ENCODE peak calls at places on chromosomes 11 and 22, in ten cellular contexts. One of them, this sample, is unnamed.
A peak's percentile ranks its signal among the peaks of the same experiment; 100 is the strongest.

GRCh38 chr11:95230054-95231034 is 658 bp downstream of the SESN3 start:
- DNase-seq in stomach: no peak
- DNase-seq in A549: peak; percentile 7
- DNase-seq in K562: peak; percentile 22
- DNase-seq in Peyer's patch: no peak
- DNase-seq in body of pancreas: no peak
- DNase-seq in prostate gland: peak; percentile 14
- DNase-seq in lower leg skin: peak; percentile 85
- DNase-seq in right lobe of liver: peak; percentile 24
- DNase-seq in heart left ventricle: peak; percentile 28
- DNase-seq in this sample: peak; percentile 56

GRCh38 chr11:76094729-76095128 is 111.6 kb downstream of the WNT11 start:
- DNase-seq in A549: no peak
- DNase-seq in right lobe of liver: no peak
- DNase-seq in stomach: no peak
- DNase-seq in lower leg skin: no peak
- DNase-seq in Peyer's patch: no peak
- DNase-seq in prostate gland: no peak
- DNase-seq in K562: no peak
- DNase-seq in body of pancreas: no peak
- DNase-seq in heart left ventricle: no peak
- DNase-seq in this sample: no peak

GRCh38 chr11:34315006-34315793 is 42.6 kb downstream of the ABTB2 start:
- DNase-seq in body of pancreas: no peak
- DNase-seq in Peyer's patch: no peak
- DNase-seq in heart left ventricle: no peak
- DNase-seq in prostate gland: no peak
- DNase-seq in right lobe of liver: no peak
- DNase-seq in stomach: no peak
- DNase-seq in A549: no peak
- DNase-seq in lower leg skin: no peak
- DNase-seq in K562: no peak
- DNase-seq in this sample: no peak

GRCh38 chr11:36818410-36818809 is 220.4 kb upstream of the RAG2 start:
- DNase-seq in prostate gland: no peak
- DNase-seq in lower leg skin: no peak
- DNase-seq in right lobe of liver: no peak
- DNase-seq in stomach: no peak
- DNase-seq in body of pancreas: no peak
- DNase-seq in K562: no peak
- DNase-seq in heart left ventricle: no peak
- DNase-seq in A549: no peak
- DNase-seq in Peyer's patch: no peak
- DNase-seq in this sample: peak; percentile 11

GRCh38 chr11:101618691-101619090 is 34.9 kb upstream of the TRPC6 start:
- DNase-seq in A549: no peak
- DNase-seq in heart left ventricle: no peak
- DNase-seq in prostate gland: no peak
- DNase-seq in right lobe of liver: no peak
- DNase-seq in Peyer's patch: no peak
- DNase-seq in stomach: no peak
- DNase-seq in K562: no peak
- DNase-seq in lower leg skin: no peak
- DNase-seq in body of pancreas: no peak
- DNase-seq in this sample: no peak

GRCh38 chr11:20050551-20051333 is 109.5 kb downstream of the DBX1 start:
- DNase-seq in K562: no peak
- DNase-seq in lower leg skin: no peak
- DNase-seq in stomach: no peak
- DNase-seq in Peyer's patch: no peak
- DNase-seq in right lobe of liver: no peak
- DNase-seq in body of pancreas: no peak
- DNase-seq in prostate gland: peak; percentile 61
- DNase-seq in A549: no peak
- DNase-seq in heart left ventricle: no peak
- DNase-seq in this sample: no peak

GRCh38 chr22:16827506-16827905 is 2.3 kb upstream of the XKR3 start:
- DNase-seq in Peyer's patch: no peak
- DNase-seq in body of pancreas: no peak
- DNase-seq in right lobe of liver: no peak
- DNase-seq in A549: no peak
- DNase-seq in lower leg skin: no peak
- DNase-seq in K562: no peak
- DNase-seq in heart left ventricle: no peak
- DNase-seq in stomach: no peak
- DNase-seq in prostate gland: no peak
- DNase-seq in this sample: no peak

GRCh38 chr11:100594320-100594719 is 92.8 kb upstream of the ARHGAP42 start:
- DNase-seq in A549: no peak
- DNase-seq in heart left ventricle: no peak
- DNase-seq in lower leg skin: no peak
- DNase-seq in body of pancreas: no peak
- DNase-seq in Peyer's patch: no peak
- DNase-seq in stomach: no peak
- DNase-seq in right lobe of liver: no peak
- DNase-seq in K562: no peak
- DNase-seq in prostate gland: no peak
- DNase-seq in this sample: no peak

GRCh38 chr22:43008921-43009320 is 6.0 kb downstream of the PACSIN2 start:
- DNase-seq in stomach: no peak
- DNase-seq in A549: no peak
- DNase-seq in prostate gland: no peak
- DNase-seq in right lobe of liver: no peak
- DNase-seq in Peyer's patch: no peak
- DNase-seq in K562: no peak
- DNase-seq in heart left ventricle: no peak
- DNase-seq in lower leg skin: no peak
- DNase-seq in body of pancreas: no peak
- DNase-seq in this sample: no peak

GRCh38 chr22:43006016-43006505 is 8.9 kb downstream of the PACSIN2 start:
- DNase-seq in lower leg skin: no peak
- DNase-seq in K562: no peak
- DNase-seq in A549: no peak
- DNase-seq in right lobe of liver: no peak
- DNase-seq in heart left ventricle: no peak
- DNase-seq in stomach: no peak
- DNase-seq in body of pancreas: no peak
- DNase-seq in Peyer's patch: no peak
- DNase-seq in prostate gland: no peak
- DNase-seq in this sample: no peak

GRCh38 chr22:43006753-43007152 is 8.2 kb downstream of the PACSIN2 start:
- DNase-seq in A549: no peak
- DNase-seq in right lobe of liver: no peak
- DNase-seq in body of pancreas: no peak
- DNase-seq in K562: no peak
- DNase-seq in Peyer's patch: no peak
- DNase-seq in heart left ventricle: no peak
- DNase-seq in stomach: no peak
- DNase-seq in lower leg skin: no peak
- DNase-seq in prostate gland: no peak
- DNase-seq in this sample: no peak

GRCh38 chr22:43008509-43008908 is 6.4 kb downstream of the PACSIN2 start:
- DNase-seq in A549: no peak
- DNase-seq in Peyer's patch: peak; percentile 59
- DNase-seq in K562: no peak
- DNase-seq in stomach: no peak
- DNase-seq in body of pancreas: no peak
- DNase-seq in right lobe of liver: no peak
- DNase-seq in lower leg skin: peak; percentile 92
- DNase-seq in heart left ventricle: no peak
- DNase-seq in prostate gland: no peak
- DNase-seq in this sample: no peak

DNA sequence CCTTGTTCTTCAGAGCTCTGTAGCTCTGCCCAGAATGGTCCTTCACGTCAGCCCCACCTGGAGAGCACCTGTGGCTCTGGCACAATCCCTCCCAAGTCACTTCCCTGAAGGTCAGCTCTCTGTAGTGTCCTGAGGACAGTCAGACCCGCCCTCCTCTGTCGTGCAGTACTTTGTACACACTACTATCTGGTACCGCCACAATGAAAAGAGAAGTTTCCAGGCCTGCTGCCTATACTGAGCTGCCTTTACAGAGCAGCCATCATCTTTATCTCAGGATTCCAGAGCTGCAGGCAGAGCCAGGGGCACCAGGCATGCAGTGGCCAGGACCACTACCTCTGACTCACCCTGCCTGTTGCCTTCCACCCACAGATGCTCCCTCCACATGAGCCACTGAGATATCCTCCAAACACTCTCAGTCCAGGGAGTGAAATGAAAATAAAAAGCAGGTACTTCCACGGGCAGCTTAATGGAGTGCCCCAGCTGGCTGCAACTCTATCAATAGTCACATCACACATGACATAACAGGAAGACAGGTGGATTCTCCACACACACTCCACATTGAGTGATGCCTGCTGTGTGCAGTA is 7.3 kb downstream of the PACSIN2 start:
- DNase-seq in A549: no peak
- DNase-seq in K562: peak; percentile 52
- DNase-seq in body of pancreas: peak; percentile 96
- DNase-seq in lower leg skin: no peak
- DNase-seq in right lobe of liver: no peak
- DNase-seq in heart left ventricle: peak; percentile 49
- DNase-seq in prostate gland: no peak
- DNase-seq in Peyer's patch: peak; percentile 76
- DNase-seq in stomach: peak; percentile 72
- DNase-seq in this sample: peak; percentile 96
- TF ChIP-seq POLR2A in A549: no peak
- TF ChIP-seq POLR2A in K562: no peak
- TF ChIP-seq POLR2A in body of pancreas: no peak
- TF ChIP-seq POLR2A in lower leg skin: no peak
- TF ChIP-seq POLR2A in right lobe of liver: no peak
- TF ChIP-seq POLR2A in heart left ventricle: no peak
- TF ChIP-seq POLR2A in prostate gland: no peak
- TF ChIP-seq POLR2A in Peyer's patch: peak; percentile 69
- TF ChIP-seq POLR2A in stomach: no peak
- TF ChIP-seq POLR2A in this sample: no peak

DNA sequence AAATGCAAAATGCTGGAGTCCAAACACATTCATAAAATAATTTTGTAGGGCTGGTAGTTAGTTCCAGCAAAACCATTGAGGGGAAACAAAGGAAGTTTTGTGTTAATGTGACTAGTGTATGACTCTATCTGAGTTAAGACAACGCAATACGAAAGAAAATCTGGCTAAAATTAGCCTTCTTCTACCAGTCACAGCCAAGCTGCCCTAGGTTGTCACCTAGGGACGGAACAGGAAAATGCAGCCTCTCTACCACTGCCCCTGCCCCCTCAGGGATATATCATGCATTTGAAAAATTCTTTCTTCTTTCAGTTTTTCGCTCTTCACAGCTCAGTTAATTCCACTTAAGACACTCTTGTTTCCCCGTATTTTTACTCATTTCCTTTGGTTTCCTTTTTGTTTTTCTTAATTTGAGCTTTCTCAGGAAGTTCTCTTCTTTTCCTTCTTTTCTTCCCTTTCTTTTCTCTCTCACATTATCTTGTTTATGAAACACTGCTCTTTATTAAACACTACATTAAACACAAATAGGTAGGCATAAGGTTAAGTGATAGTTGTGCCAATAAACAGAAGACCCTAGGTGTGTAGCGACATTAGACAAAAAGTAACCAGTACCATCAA is 30.6 kb downstream of the KIRREL3 start:
- DNase-seq in A549: no peak
- DNase-seq in heart left ventricle: no peak
- DNase-seq in K562: peak; percentile 16
- DNase-seq in lower leg skin: no peak
- DNase-seq in stomach: no peak
- DNase-seq in Peyer's patch: no peak
- DNase-seq in prostate gland: no peak
- DNase-seq in right lobe of liver: no peak
- DNase-seq in body of pancreas: no peak
- DNase-seq in this sample: no peak
- TF ChIP-seq POLR2A in A549: no peak
- TF ChIP-seq POLR2A in heart left ventricle: no peak
- TF ChIP-seq POLR2A in K562: no peak
- TF ChIP-seq POLR2A in lower leg skin: no peak
- TF ChIP-seq POLR2A in stomach: no peak
- TF ChIP-seq POLR2A in Peyer's patch: no peak
- TF ChIP-seq POLR2A in prostate gland: no peak
- TF ChIP-seq POLR2A in right lobe of liver: no peak
- TF ChIP-seq POLR2A in body of pancreas: no peak
- TF ChIP-seq POLR2A in this sample: no peak

GRCh38 chr11:96341237-96342130 is 1.5 kb downstream of the MAML2 start:
- DNase-seq in prostate gland: peak; percentile 49
- DNase-seq in right lobe of liver: peak; percentile 43
- DNase-seq in heart left ventricle: peak; percentile 33
- DNase-seq in body of pancreas: peak; percentile 33
- DNase-seq in K562: peak; percentile 73
- DNase-seq in Peyer's patch: peak; percentile 74
- DNase-seq in lower leg skin: peak; percentile 89
- DNase-seq in A549: no peak
- DNase-seq in stomach: peak; percentile 60
- DNase-seq in this sample: peak; percentile 50

GRCh38 chr11:96340555-96340885 is 2.5 kb downstream of the MAML2 start:
- DNase-seq in lower leg skin: no peak
- DNase-seq in K562: no peak
- DNase-seq in right lobe of liver: no peak
- DNase-seq in body of pancreas: no peak
- DNase-seq in Peyer's patch: no peak
- DNase-seq in stomach: no peak
- DNase-seq in prostate gland: no peak
- DNase-seq in A549: no peak
- DNase-seq in heart left ventricle: no peak
- DNase-seq in this sample: no peak

GRCh38 chr11:96337541-96338530 is 5.2 kb downstream of the MAML2 start:
- DNase-seq in Peyer's patch: no peak
- DNase-seq in prostate gland: no peak
- DNase-seq in stomach: no peak
- DNase-seq in lower leg skin: no peak
- DNase-seq in heart left ventricle: no peak
- DNase-seq in right lobe of liver: no peak
- DNase-seq in A549: no peak
- DNase-seq in body of pancreas: peak; percentile 43
- DNase-seq in K562: no peak
- DNase-seq in this sample: peak; percentile 36

GRCh38 chr11:96339704-96340554 is 3.1 kb downstream of the MAML2 start:
- DNase-seq in right lobe of liver: no peak
- DNase-seq in stomach: no peak
- DNase-seq in K562: no peak
- DNase-seq in A549: no peak
- DNase-seq in lower leg skin: no peak
- DNase-seq in Peyer's patch: no peak
- DNase-seq in heart left ventricle: no peak
- DNase-seq in body of pancreas: no peak
- DNase-seq in prostate gland: no peak
- DNase-seq in this sample: no peak

DNA sequence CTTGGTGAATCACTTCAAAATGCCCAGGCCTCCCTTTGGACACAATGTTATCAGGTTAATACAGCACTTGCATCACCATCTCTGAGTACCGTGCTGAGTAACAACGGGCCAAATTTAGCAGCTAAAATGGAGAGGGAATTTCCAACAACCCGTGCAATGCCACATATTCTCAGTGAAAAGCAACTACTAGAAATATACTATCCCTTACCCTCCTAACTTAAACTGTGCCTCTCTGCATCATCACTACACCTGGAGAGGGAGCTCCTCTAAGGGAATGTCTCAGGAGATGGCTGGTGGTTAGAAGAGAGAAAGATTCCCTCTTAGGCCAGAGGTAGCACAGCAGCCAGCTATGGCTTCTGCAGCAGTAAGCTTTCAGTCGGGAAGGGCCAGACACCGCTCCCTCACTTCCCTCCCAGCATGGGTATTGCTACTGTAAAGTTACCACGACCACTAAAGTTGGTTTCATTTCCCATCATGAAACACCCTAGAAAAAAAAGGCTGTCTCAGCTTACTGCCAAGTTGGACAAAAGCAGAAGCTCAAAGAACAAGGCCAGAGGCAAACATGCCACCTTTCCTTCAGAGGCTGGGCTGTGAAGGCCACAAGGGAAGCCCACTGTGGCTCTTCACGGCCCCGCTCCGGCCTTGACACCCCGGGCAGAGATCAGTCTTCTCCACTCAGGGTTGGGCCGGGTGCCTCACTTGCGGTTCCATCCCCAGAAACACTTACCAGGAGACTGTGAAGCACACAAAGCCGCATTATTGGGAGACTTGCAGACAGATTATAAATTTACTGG is 3.9 kb downstream of the MAML2 start:
- DNase-seq in body of pancreas: peak; percentile 46
- DNase-seq in lower leg skin: peak; percentile 89
- DNase-seq in K562: no peak
- DNase-seq in stomach: no peak
- DNase-seq in heart left ventricle: peak; percentile 40
- DNase-seq in prostate gland: no peak
- DNase-seq in A549: no peak
- DNase-seq in Peyer's patch: no peak
- DNase-seq in right lobe of liver: peak; percentile 31
- DNase-seq in this sample: peak; percentile 31
- TF ChIP-seq POLR2A in body of pancreas: no peak
- TF ChIP-seq POLR2A in lower leg skin: no peak
- TF ChIP-seq POLR2A in K562: no peak
- TF ChIP-seq POLR2A in stomach: no peak
- TF ChIP-seq POLR2A in heart left ventricle: no peak
- TF ChIP-seq POLR2A in prostate gland: no peak
- TF ChIP-seq POLR2A in A549: no peak
- TF ChIP-seq POLR2A in Peyer's patch: no peak
- TF ChIP-seq POLR2A in right lobe of liver: no peak
- TF ChIP-seq POLR2A in this sample: no peak

DNA sequence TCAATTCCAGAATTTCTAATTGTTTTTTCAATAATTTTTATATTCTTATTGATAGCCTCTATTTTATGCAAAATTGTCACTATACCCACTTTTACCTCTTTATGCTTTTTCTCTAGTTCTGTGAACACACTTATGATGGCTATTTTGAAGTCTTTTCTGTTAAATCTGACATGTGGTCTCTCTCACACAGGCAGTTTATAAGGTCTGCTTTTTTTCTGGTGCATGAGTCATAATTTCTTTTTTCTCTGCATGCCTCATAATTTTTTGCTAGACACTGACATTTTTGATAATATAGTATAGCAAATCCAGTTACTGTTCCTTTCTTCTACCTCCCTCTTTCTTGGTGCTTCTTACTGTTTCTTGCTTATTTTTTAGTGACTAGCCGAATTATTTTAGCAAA is 36.0 kb downstream of the ZBTB44 start:
- DNase-seq in lower leg skin: no peak
- DNase-seq in Peyer's patch: no peak
- DNase-seq in heart left ventricle: no peak
- DNase-seq in prostate gland: no peak
- DNase-seq in A549: no peak
- DNase-seq in stomach: no peak
- DNase-seq in right lobe of liver: no peak
- DNase-seq in body of pancreas: no peak
- DNase-seq in K562: no peak
- DNase-seq in this sample: no peak
- TF ChIP-seq POLR2A in lower leg skin: no peak
- TF ChIP-seq POLR2A in Peyer's patch: no peak
- TF ChIP-seq POLR2A in heart left ventricle: no peak
- TF ChIP-seq POLR2A in prostate gland: no peak
- TF ChIP-seq POLR2A in A549: no peak
- TF ChIP-seq POLR2A in stomach: no peak
- TF ChIP-seq POLR2A in right lobe of liver: no peak
- TF ChIP-seq POLR2A in body of pancreas: no peak
- TF ChIP-seq POLR2A in K562: no peak
- TF ChIP-seq POLR2A in this sample: no peak

This sample was measured in erythroblast.